ENCODE peak calls at places on chromosomes 11 and 22, in nine cellular contexts. Y, F, R, S, V, W, C, L and Q are unnamed samples.

GRCh38 chr11:132623496-132623895 is 908.8 kb downstream of the OPCML start:
- DNase-seq in Y (no peak), F (no peak), R (no peak), S (no peak), V (no peak), W (no peak), C (no peak), L (no peak), Q (no peak)

GRCh38 chr11:78742430-78742829 is 167.8 kb upstream of the NARS2 start:
- DNase-seq in Y (peak), F (no peak), R (no peak), S (no peak), V (peak), W (no peak), C (peak), L (no peak), Q (no peak)

GRCh38 chr22:19394274-19395050 is 37.1 kb downstream of the HIRA start:
- DNase-seq in Y (no peak), F (no peak), R (no peak), S (no peak), V (no peak), W (no peak), C (no peak), L (no peak), Q (no peak)

GRCh38 chr22:44816141-44816540 is 63.8 kb downstream of the ARHGAP8 start:
- DNase-seq in Y (no peak), F (no peak), R (no peak), S (no peak), V (no peak), W (no peak), C (no peak), L (no peak), Q (no peak)

GRCh38 chr22:37260939-37261338 is 16.9 kb upstream of the RAC2 start:
- DNase-seq in Y (no peak), F (peak), R (peak), S (peak), V (peak), W (peak), C (peak), L (no peak), Q (no peak)

GRCh38 chr11:62433553-62434301 is 14.9 kb downstream of the SCGB1A1 start:
- DNase-seq in Y (no peak), F (no peak), R (no peak), S (no peak), V (no peak), W (no peak), C (no peak), L (no peak), Q (no peak)

GRCh38 chr22:44328762-44329161 is 16.0 kb upstream of the SHISAL1 start:
- DNase-seq in Y (no peak), F (no peak), R (no peak), S (no peak), V (no peak), W (no peak), C (no peak), L (no peak), Q (no peak)

GRCh38 chr11:65870706-65871681 is 1.6 kb downstream of the EFEMP2 start:
- DNase-seq in Y (no peak), F (no peak), R (no peak), S (no peak), V (peak), W (no peak), C (no peak), L (no peak), Q (no peak)

GRCh38 chr11:73140213-73141030 is 1.7 kb downstream of the FCHSD2 start:
- DNase-seq in Y (peak), F (peak), R (peak), S (no peak), V (no peak), W (peak), C (peak), L (no peak), Q (no peak)

GRCh38 chr22:47064416-47064815 is 302.0 kb downstream of the TBC1D22A start:
- DNase-seq in Y (no peak), F (no peak), R (no peak), S (no peak), V (no peak), W (no peak), C (no peak), L (no peak), Q (no peak)
- TF ChIP-seq CTCF in Y (no peak), F (no peak), R (no peak), S (no peak), V (no peak), W (no peak), C (no peak), L (no peak), Q (no peak)

DNA sequence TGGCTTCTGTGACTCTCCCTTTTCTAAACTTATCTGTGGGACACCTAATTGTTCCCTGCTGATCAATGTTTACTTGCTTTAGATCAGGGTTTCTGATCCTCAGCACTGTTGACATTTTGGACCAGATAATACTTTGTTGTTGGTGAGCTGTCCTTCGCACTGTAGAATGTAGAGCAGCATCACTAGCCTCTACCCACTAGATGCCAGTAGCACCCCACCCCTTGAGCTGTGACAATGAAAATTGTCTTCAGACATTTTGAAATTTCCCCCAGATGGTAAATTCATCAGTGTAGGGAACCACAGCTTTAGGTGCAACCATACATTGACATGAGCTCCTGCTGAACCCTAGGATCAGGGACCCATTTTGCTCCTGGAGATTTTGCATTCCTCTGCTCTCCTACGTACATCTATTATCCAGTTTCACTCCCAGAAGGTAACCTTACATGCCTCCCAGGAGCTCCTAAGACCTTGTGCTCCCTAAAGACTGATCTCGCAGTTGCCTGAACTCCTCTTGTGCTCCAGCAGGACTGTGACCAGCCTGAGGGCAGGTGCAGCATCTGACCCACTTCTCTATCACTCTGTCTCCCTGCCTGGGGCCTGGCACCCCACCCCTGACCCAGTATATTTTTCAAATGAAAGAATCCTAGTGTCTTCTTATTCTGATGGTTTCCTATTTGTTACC is 107.8 kb downstream of the FAR1 start:
- DNase-seq in Y (no peak), F (no peak), R (peak), S (peak), V (no peak), W (no peak), C (no peak), L (no peak), Q (no peak)
- TF ChIP-seq CTCF in Y (peak), F (peak), R (peak), S (peak), V (no peak), W (peak), C (peak), L (peak), Q (no peak)

DNA sequence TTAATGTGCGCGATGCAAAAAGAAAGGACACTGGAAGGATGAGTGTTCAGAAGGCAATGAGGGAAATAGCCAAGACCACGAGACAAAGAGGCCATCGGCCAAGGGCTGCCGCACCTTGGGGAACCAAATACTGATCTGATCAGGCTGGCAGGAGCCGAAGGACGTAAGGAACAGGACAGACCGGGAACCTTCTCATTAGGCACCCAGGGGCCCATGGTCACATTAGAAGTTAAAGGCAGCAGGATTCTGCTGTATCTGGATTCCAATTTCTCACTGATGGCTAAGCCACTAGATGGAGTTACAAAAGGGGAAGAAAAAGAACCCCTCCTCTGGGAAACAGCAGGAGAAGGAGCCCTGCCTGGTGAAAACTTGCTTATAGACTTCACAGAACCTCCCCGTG is 28.8 kb upstream of the CPT1A start:
- DNase-seq in Y (no peak), F (no peak), R (no peak), S (no peak), V (no peak), W (no peak), C (peak), L (no peak), Q (no peak)
- TF ChIP-seq CTCF in Y (no peak), F (peak), R (no peak), S (no peak), V (no peak), W (no peak), C (peak), L (peak), Q (no peak)

DNA sequence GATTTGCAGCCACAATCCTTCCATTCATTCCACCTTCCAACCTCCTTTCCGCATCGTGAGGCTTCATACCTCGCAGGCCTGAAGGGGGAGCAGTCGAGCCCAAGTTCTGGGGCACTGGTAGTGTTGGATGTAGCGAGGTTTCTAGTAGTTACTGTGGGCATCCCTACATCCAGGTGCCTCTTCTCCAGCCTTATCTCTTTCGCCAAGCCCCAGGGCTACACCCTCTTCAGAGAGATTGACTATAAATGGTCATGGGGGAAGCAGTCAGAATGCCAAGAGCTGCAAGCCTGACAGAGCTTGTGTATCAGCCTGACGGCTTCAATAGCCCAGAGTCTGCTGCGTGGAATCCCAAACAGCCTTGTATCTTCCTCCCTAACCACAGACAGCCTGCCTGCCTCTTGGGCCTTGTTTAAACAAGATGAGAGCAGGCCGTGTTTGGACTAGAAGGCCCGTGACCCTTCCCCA is 28.9 kb downstream of the CLMP start:
- DNase-seq in Y (peak), F (peak), R (peak), S (no peak), V (peak), W (no peak), C (peak), L (no peak), Q (no peak)
- TF ChIP-seq CTCF in Y (peak), F (peak), R (peak), S (no peak), V (peak), W (peak), C (peak), L (peak), Q (peak)

DNA sequence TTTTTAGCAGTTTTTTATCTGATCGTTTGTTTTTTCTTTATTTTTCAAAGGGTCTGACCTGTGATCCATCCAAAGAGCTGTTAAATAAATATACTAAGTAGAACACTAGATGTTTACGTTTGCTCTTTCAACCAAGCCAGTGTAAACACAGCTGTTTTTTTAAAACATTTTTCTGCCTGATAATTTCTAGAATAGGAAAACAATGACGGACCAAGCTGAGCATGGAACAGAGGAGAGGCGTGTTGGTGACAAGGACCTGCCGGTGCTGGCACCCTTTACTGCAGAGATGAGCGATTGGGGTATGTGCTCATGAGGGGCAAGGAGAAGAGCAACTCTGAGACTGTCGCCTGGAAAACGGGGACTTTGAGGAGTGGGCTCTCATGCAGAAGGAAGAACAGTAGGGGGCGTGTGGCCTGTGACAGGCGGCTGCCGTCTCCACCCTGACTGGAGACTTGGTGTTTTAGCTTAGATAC is 28.6 kb upstream of the PANX2 start:
- DNase-seq in Y (no peak), F (no peak), R (no peak), S (no peak), V (no peak), W (no peak), C (no peak), L (no peak), Q (no peak)
- TF ChIP-seq CTCF in Y (peak), F (peak), R (no peak), S (no peak), V (no peak), W (no peak), C (no peak), L (no peak), Q (no peak)

GRCh38 chr11:74494916-74495315 is 1.4 kb upstream of the LIPT2 start:
- DNase-seq in Y (no peak), F (no peak), R (no peak), S (no peak), V (no peak), W (no peak), C (no peak), L (no peak), Q (no peak)

GRCh38 chr11:74490945-74491344 is 2.6 kb downstream of the LIPT2 start:
- DNase-seq in Y (no peak), F (no peak), R (no peak), S (no peak), V (no peak), W (no peak), C (no peak), L (no peak), Q (no peak)

GRCh38 chr11:74492084-74492483 is 1.4 kb downstream of the LIPT2 start:
- DNase-seq in Y (no peak), F (no peak), R (no peak), S (no peak), V (no peak), W (no peak), C (no peak), L (no peak), Q (no peak)

GRCh38 chr11:74492974-74493815 is at the start of gene LIPT2:
- DNase-seq in Y (peak), F (peak), R (peak), S (peak), V (peak), W (peak), C (peak), L (peak), Q (peak)

GRCh38 chr11:74493816-74494630 is 499 bp upstream of the LIPT2 start:
- DNase-seq in Y (peak), F (peak), R (no peak), S (no peak), V (no peak), W (no peak), C (peak), L (no peak), Q (no peak)
- TF ChIP-seq CTCF in Y (no peak), F (no peak), R (no peak), S (no peak), V (no peak), W (no peak), C (no peak), L (no peak), Q (no peak)

GRCh38 chr11:102812188-102812587 is 14.2 kb upstream of the MMP1 start:
- DNase-seq in Y (peak), F (no peak), R (no peak), S (no peak), V (no peak), W (no peak), C (no peak), L (no peak), Q (no peak)

GRCh38 chr11:102807921-102808320 is 10.0 kb upstream of the MMP1 start:
- DNase-seq in Y (no peak), F (peak), R (peak), S (no peak), V (peak), W (peak), C (peak), L (no peak), Q (no peak)

GRCh38 chr11:102806296-102806695 is 8.3 kb upstream of the MMP1 start:
- DNase-seq in Y (no peak), F (peak), R (no peak), S (no peak), V (no peak), W (no peak), C (no peak), L (no peak), Q (no peak)

GRCh38 chr11:102813484-102813883 is 15.5 kb upstream of the MMP1 start:
- DNase-seq in Y (peak), F (no peak), R (no peak), S (no peak), V (no peak), W (no peak), C (no peak), L (no peak), Q (no peak)

DNA sequence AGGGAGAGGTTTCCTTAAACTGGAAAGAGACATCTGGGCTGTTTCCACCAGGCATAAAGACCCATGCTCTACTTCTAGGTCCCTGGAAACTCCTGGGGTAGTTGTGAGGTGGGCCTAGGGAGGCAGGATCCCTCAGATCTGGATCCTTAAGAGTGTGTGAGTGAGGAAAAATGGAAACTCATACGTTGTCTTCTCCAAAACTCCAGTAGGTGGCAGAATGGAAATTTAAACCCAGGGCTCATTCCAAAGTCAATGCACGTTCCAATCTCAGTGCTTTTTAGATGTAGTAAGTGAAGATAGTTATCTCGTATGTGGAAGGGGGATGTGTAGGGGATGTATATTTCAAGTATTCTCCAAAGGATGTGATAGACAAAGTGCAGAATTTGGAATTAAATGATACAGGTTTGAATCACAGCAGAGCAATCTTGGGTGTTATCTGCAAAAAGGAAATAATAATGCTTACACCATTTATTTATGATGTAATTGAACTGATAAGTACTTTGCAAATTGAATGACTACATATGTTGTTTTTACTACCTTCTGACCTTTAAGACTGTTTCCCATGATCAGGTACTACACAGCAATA is 13.1 kb upstream of the MMP1 start:
- DNase-seq in Y (peak), F (peak), R (no peak), S (no peak), V (no peak), W (peak), C (peak), L (peak), Q (no peak)
- TF ChIP-seq CTCF in Y (peak), F (peak), R (peak), S (no peak), V (no peak), W (peak), C (peak), L (peak), Q (peak)

GRCh38 chr11:120335928-120336640 is at the start of gene ARHGEF12:
- DNase-seq in Y (peak), F (peak), R (peak), S (peak), V (peak), W (peak), C (peak), L (peak), Q (peak)
- TF ChIP-seq CTCF in Y (peak), F (peak), R (peak), S (no peak), V (peak), W (peak), C (peak), L (peak), Q (no peak)